ENCODE peak calls at places on chromosomes 11 and 22, in four cellular contexts. One of them, this sample, is unnamed.
A peak's percentile ranks its signal among the peaks of the same experiment; 100 is the strongest.

GRCh38 chr11:72954860-72955259 is 140.6 kb downstream of the ATG16L2 start:
- DNase-seq in stimulated activated CD4-positive, alpha-beta T cell treated with anti-CD3 and anti-CD28 coated beads, Interleukin-2, amount 100 ng/mL, for 48 hours: no peak
- DNase-seq in stromal cell of bone marrow: no peak
- DNase-seq in NCI-H1930: no peak
- DNase-seq in this sample: no peak

GRCh38 chr22:32494971-32495370 is 20.4 kb downstream of the FBXO7 start:
- DNase-seq in stimulated activated CD4-positive, alpha-beta T cell treated with anti-CD3 and anti-CD28 coated beads, Interleukin-2, amount 100 ng/mL, for 48 hours: no peak
- DNase-seq in NCI-H1930: no peak
- DNase-seq in stromal cell of bone marrow: no peak
- DNase-seq in this sample: no peak

GRCh38 chr11:70601861-70602575 is 203.7 kb downstream of the CTTN start:
- DNase-seq in NCI-H1930: no peak
- DNase-seq in stromal cell of bone marrow: no peak
- DNase-seq in stimulated activated CD4-positive, alpha-beta T cell treated with anti-CD3 and anti-CD28 coated beads, Interleukin-2, amount 100 ng/mL, for 48 hours: no peak
- DNase-seq in this sample: no peak

GRCh38 chr22:48752451-48753380 is 1075.0 kb downstream of the BRD1 start:
- DNase-seq in stimulated activated CD4-positive, alpha-beta T cell treated with anti-CD3 and anti-CD28 coated beads, Interleukin-2, amount 100 ng/mL, for 48 hours: no peak
- DNase-seq in stromal cell of bone marrow: no peak
- DNase-seq in NCI-H1930: no peak
- DNase-seq in this sample: no peak

GRCh38 chr11:110724358-110724757 is 12.1 kb upstream of the ARHGAP20 start:
- DNase-seq in stromal cell of bone marrow: no peak
- DNase-seq in NCI-H1930: no peak
- DNase-seq in stimulated activated CD4-positive, alpha-beta T cell treated with anti-CD3 and anti-CD28 coated beads, Interleukin-2, amount 100 ng/mL, for 48 hours: no peak
- DNase-seq in this sample: no peak

GRCh38 chr22:44142421-44143116 is 38.2 kb upstream of the PARVG start:
- DNase-seq in NCI-H1930: no peak
- DNase-seq in stimulated activated CD4-positive, alpha-beta T cell treated with anti-CD3 and anti-CD28 coated beads, Interleukin-2, amount 100 ng/mL, for 48 hours: no peak
- DNase-seq in stromal cell of bone marrow: no peak
- DNase-seq in this sample: no peak

GRCh38 chr11:122731500-122731913 is 76.0 kb downstream of the UBASH3B start:
- DNase-seq in stimulated activated CD4-positive, alpha-beta T cell treated with anti-CD3 and anti-CD28 coated beads, Interleukin-2, amount 100 ng/mL, for 48 hours: no peak
- DNase-seq in stromal cell of bone marrow: peak; percentile 76
- DNase-seq in NCI-H1930: no peak
- DNase-seq in this sample: no peak

GRCh38 chr11:1140642-1141490 is 16.9 kb upstream of the MUC5AC start:
- DNase-seq in stimulated activated CD4-positive, alpha-beta T cell treated with anti-CD3 and anti-CD28 coated beads, Interleukin-2, amount 100 ng/mL, for 48 hours: no peak
- DNase-seq in stromal cell of bone marrow: no peak
- DNase-seq in NCI-H1930: no peak
- DNase-seq in this sample: no peak

GRCh38 chr11:101453682-101454081 is 130.1 kb downstream of the TRPC6 start:
- DNase-seq in stimulated activated CD4-positive, alpha-beta T cell treated with anti-CD3 and anti-CD28 coated beads, Interleukin-2, amount 100 ng/mL, for 48 hours: no peak
- DNase-seq in NCI-H1930: no peak
- DNase-seq in stromal cell of bone marrow: no peak
- DNase-seq in this sample: no peak

GRCh38 chr11:44886765-44887164 is 63.9 kb downstream of the TP53I11 start:
- DNase-seq in NCI-H1930: no peak
- DNase-seq in stimulated activated CD4-positive, alpha-beta T cell treated with anti-CD3 and anti-CD28 coated beads, Interleukin-2, amount 100 ng/mL, for 48 hours: no peak
- DNase-seq in stromal cell of bone marrow: peak; percentile 69
- DNase-seq in this sample: no peak

GRCh38 chr11:47847892-47848635 is at the start of gene NUP160:
- DNase-seq in stromal cell of bone marrow: no peak
- DNase-seq in NCI-H1930: peak; percentile 37
- DNase-seq in stimulated activated CD4-positive, alpha-beta T cell treated with anti-CD3 and anti-CD28 coated beads, Interleukin-2, amount 100 ng/mL, for 48 hours: peak; percentile 85
- DNase-seq in this sample: peak; percentile 35

GRCh38 chr22:29457730-29458129 is 19.3 kb downstream of the RFPL1 start:
- DNase-seq in NCI-H1930: peak; percentile 34
- DNase-seq in stimulated activated CD4-positive, alpha-beta T cell treated with anti-CD3 and anti-CD28 coated beads, Interleukin-2, amount 100 ng/mL, for 48 hours: no peak
- DNase-seq in stromal cell of bone marrow: no peak
- DNase-seq in this sample: peak; percentile 74

GRCh38 chr11:66727883-66728759 is 895 bp downstream of the SPTBN2 start:
- DNase-seq in NCI-H1930: peak; percentile 18
- DNase-seq in stromal cell of bone marrow: no peak
- DNase-seq in stimulated activated CD4-positive, alpha-beta T cell treated with anti-CD3 and anti-CD28 coated beads, Interleukin-2, amount 100 ng/mL, for 48 hours: no peak
- DNase-seq in this sample: no peak

GRCh38 chr11:120500414-120500936 is 11.1 kb upstream of the GRIK4 start:
- DNase-seq in stimulated activated CD4-positive, alpha-beta T cell treated with anti-CD3 and anti-CD28 coated beads, Interleukin-2, amount 100 ng/mL, for 48 hours: no peak
- DNase-seq in NCI-H1930: no peak
- DNase-seq in stromal cell of bone marrow: peak; percentile 40
- DNase-seq in this sample: no peak

GRCh38 chr22:37484115-37485005 is 1.8 kb downstream of the MFNG start:
- DNase-seq in stromal cell of bone marrow: no peak
- DNase-seq in NCI-H1930: no peak
- DNase-seq in stimulated activated CD4-positive, alpha-beta T cell treated with anti-CD3 and anti-CD28 coated beads, Interleukin-2, amount 100 ng/mL, for 48 hours: peak; percentile 66
- DNase-seq in this sample: no peak

GRCh38 chr11:61787928-61788491 is 4.4 kb downstream of the TMEM258 start:
- DNase-seq in stimulated activated CD4-positive, alpha-beta T cell treated with anti-CD3 and anti-CD28 coated beads, Interleukin-2, amount 100 ng/mL, for 48 hours: no peak
- DNase-seq in NCI-H1930: no peak
- DNase-seq in stromal cell of bone marrow: peak; percentile 10
- DNase-seq in this sample: no peak

GRCh38 chr11:83661491-83662350 is 375.6 kb upstream of the CCDC90B start:
- DNase-seq in stromal cell of bone marrow: no peak
- DNase-seq in NCI-H1930: no peak
- DNase-seq in stimulated activated CD4-positive, alpha-beta T cell treated with anti-CD3 and anti-CD28 coated beads, Interleukin-2, amount 100 ng/mL, for 48 hours: no peak
- DNase-seq in this sample: no peak

GRCh38 chr22:17896552-17896951 is 122.3 kb upstream of the BID start:
- DNase-seq in stromal cell of bone marrow: no peak
- DNase-seq in stimulated activated CD4-positive, alpha-beta T cell treated with anti-CD3 and anti-CD28 coated beads, Interleukin-2, amount 100 ng/mL, for 48 hours: no peak
- DNase-seq in NCI-H1930: no peak
- DNase-seq in this sample: no peak

GRCh38 chr11:101127699-101128570 is 1.7 kb downstream of the PGR start:
- DNase-seq in stimulated activated CD4-positive, alpha-beta T cell treated with anti-CD3 and anti-CD28 coated beads, Interleukin-2, amount 100 ng/mL, for 48 hours: no peak
- DNase-seq in stromal cell of bone marrow: no peak
- DNase-seq in NCI-H1930: peak; percentile 39
- DNase-seq in this sample: no peak

GRCh38 chr22:19626666-19627065 is 87.6 kb upstream of the SEPTIN5 start:
- DNase-seq in stromal cell of bone marrow: no peak
- DNase-seq in NCI-H1930: no peak
- DNase-seq in stimulated activated CD4-positive, alpha-beta T cell treated with anti-CD3 and anti-CD28 coated beads, Interleukin-2, amount 100 ng/mL, for 48 hours: no peak
- DNase-seq in this sample: no peak

GRCh38 chr11:88421530-88421929 is 84.0 kb upstream of the CTSC start:
- DNase-seq in stimulated activated CD4-positive, alpha-beta T cell treated with anti-CD3 and anti-CD28 coated beads, Interleukin-2, amount 100 ng/mL, for 48 hours: peak; percentile 35
- DNase-seq in NCI-H1930: no peak
- DNase-seq in stromal cell of bone marrow: no peak
- DNase-seq in this sample: no peak

GRCh38 chr11:123457187-123457770 is 27.2 kb downstream of the GRAMD1B start:
- DNase-seq in stimulated activated CD4-positive, alpha-beta T cell treated with anti-CD3 and anti-CD28 coated beads, Interleukin-2, amount 100 ng/mL, for 48 hours: no peak
- DNase-seq in stromal cell of bone marrow: no peak
- DNase-seq in NCI-H1930: no peak
- DNase-seq in this sample: no peak

GRCh38 chr11:125082611-125083311 is 19.7 kb downstream of the SLC37A2 start:
- DNase-seq in NCI-H1930: no peak
- DNase-seq in stromal cell of bone marrow: peak; percentile 56
- DNase-seq in stimulated activated CD4-positive, alpha-beta T cell treated with anti-CD3 and anti-CD28 coated beads, Interleukin-2, amount 100 ng/mL, for 48 hours: no peak
- DNase-seq in this sample: no peak

GRCh38 chr11:26278354-26278753 is 53.6 kb upstream of the ANO3 start:
- DNase-seq in NCI-H1930: no peak
- DNase-seq in stimulated activated CD4-positive, alpha-beta T cell treated with anti-CD3 and anti-CD28 coated beads, Interleukin-2, amount 100 ng/mL, for 48 hours: no peak
- DNase-seq in stromal cell of bone marrow: no peak
- DNase-seq in this sample: no peak

GRCh38 chr11:121340010-121340580 is 47.5 kb downstream of the SC5D start:
- DNase-seq in stimulated activated CD4-positive, alpha-beta T cell treated with anti-CD3 and anti-CD28 coated beads, Interleukin-2, amount 100 ng/mL, for 48 hours: no peak
- DNase-seq in stromal cell of bone marrow: no peak
- DNase-seq in NCI-H1930: no peak
- DNase-seq in this sample: no peak

GRCh38 chr11:8756201-8756600 is 73.6 kb downstream of the RPL27A start:
- DNase-seq in stromal cell of bone marrow: no peak
- DNase-seq in NCI-H1930: no peak
- DNase-seq in stimulated activated CD4-positive, alpha-beta T cell treated with anti-CD3 and anti-CD28 coated beads, Interleukin-2, amount 100 ng/mL, for 48 hours: no peak
- DNase-seq in this sample: no peak

GRCh38 chr22:24391836-24392217 is 35.6 kb upstream of the ADORA2A start:
- DNase-seq in NCI-H1930: no peak
- DNase-seq in stromal cell of bone marrow: no peak
- DNase-seq in stimulated activated CD4-positive, alpha-beta T cell treated with anti-CD3 and anti-CD28 coated beads, Interleukin-2, amount 100 ng/mL, for 48 hours: no peak
- DNase-seq in this sample: no peak

GRCh38 chr22:39510529-39511149 is 8.5 kb downstream of the MIEF1 start:
- DNase-seq in stromal cell of bone marrow: no peak
- DNase-seq in NCI-H1930: no peak
- DNase-seq in stimulated activated CD4-positive, alpha-beta T cell treated with anti-CD3 and anti-CD28 coated beads, Interleukin-2, amount 100 ng/mL, for 48 hours: no peak
- DNase-seq in this sample: no peak